ENCODE peak calls at places on chromosomes 6 and 20, in six cellular contexts. E, Z, V, P, O and W are unnamed samples.

GRCh38 chr20:32966382-32966781 is 37.9 kb downstream of the SUN5 start:
- DNase-seq in E (no peak), Z (no peak), V (no peak), P (peak), O (no peak), W (no peak)

GRCh38 chr20:32018269-32019155 is 8.3 kb downstream of the CCM2L start:
- DNase-seq in E (peak), Z (peak), V (peak), P (no peak), O (no peak), W (no peak)

GRCh38 chr6:56399672-56400263 is 152.4 kb upstream of the COL21A1 start:
- DNase-seq in E (no peak), Z (no peak), V (no peak), P (no peak), O (no peak), W (no peak)

GRCh38 chr6:74519172-74519571 is 686.7 kb downstream of the COL12A1 start:
- DNase-seq in E (no peak), Z (no peak), V (no peak), P (no peak), O (peak), W (peak)

GRCh38 chr6:25056130-25056529 is 120.4 kb upstream of the RIPOR2 start:
- DNase-seq in E (no peak), Z (no peak), V (no peak), P (no peak), O (no peak), W (no peak)

GRCh38 chr6:42619963-42620362 is 56.1 kb downstream of the UBR2 start:
- DNase-seq in E (no peak), Z (no peak), V (no peak), P (no peak), O (no peak), W (no peak)

GRCh38 chr20:45853484-45853883 is 3.7 kb downstream of the ACOT8 start:
- DNase-seq in E (no peak), Z (no peak), V (peak), P (no peak), O (no peak), W (no peak)

GRCh38 chr6:90294614-90294988 is 2.0 kb downstream of the BACH2 start:
- DNase-seq in E (no peak), Z (no peak), V (no peak), P (no peak), O (no peak), W (no peak)

GRCh38 chr20:52031206-52031573 is 160.4 kb downstream of the ZFP64 start:
- DNase-seq in E (no peak), Z (no peak), V (no peak), P (no peak), O (peak), W (peak)

GRCh38 chr6:108903796-108904195 is 55.6 kb downstream of the ARMC2 start:
- DNase-seq in E (no peak), Z (no peak), V (no peak), P (no peak), O (no peak), W (no peak)

GRCh38 chr20:44582321-44583025 is at the start of gene PKIG:
- DNase-seq in E (no peak), Z (peak), V (no peak), P (peak), O (peak), W (peak)

DNA sequence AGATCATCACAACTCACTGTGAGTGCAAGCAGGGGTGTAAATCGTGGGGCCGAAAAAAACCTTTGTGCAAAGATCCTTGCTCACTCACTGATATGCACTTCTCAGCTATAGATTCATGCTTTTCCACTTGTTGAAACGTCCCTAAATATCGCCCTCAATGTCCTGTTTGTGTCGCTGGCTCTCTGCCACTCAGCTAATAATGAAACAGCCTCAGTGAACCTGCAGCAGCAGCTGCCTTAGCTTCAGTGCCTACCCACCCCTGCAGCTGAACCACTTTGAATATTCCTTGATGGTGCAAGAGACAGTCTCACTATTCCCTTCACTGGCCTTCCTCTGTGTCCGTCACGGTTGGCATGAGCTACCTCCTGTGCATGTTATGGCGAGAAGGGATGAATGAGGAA is 128.9 kb upstream of the NAA20 start:
- DNase-seq in E (no peak), Z (no peak), V (no peak), P (peak), O (no peak), W (no peak)
- H3K4me3 ChIP-seq in E (no peak), Z (peak), V (no peak), P (no peak), O (no peak), W (no peak)

DNA sequence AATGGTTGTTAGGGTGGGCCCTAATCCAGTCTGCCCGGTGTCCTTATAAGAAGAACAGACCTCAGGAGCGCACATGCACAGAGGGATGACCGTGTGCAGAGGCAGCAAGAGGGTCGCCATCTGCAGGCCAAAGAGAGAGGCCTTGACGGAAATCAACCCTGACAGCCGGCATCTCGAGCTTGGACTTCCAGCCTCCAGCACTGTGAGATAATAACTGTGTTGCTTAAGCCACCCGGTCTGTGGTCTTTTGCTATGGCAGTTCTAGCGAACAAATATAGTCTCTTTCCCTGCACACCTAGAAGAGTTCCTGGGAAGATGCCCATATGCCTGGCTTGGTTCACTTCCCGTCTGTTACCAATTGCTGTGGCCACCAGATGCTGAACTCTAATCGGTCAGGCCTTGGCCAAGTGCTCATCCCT is 35.3 kb upstream of the PTGIS start:
- DNase-seq in E (no peak), Z (peak), V (no peak), P (no peak), O (peak), W (no peak)
- TF ChIP-seq CTCF in E (no peak), Z (peak), V (peak), P (no peak), O (peak), W (peak)

GRCh38 chr6:37257320-37257633 is 295 bp upstream of the TBC1D22B start:
- DNase-seq in E (no peak), Z (no peak), V (no peak), P (no peak), O (no peak), W (no peak)

GRCh38 chr6:37258405-37258704 is 411 bp upstream of the TMEM217 start:
- DNase-seq in E (no peak), Z (no peak), V (no peak), P (no peak), O (no peak), W (no peak)

GRCh38 chr6:37258716-37259115 is 772 bp upstream of the TMEM217 start:
- DNase-seq in E (no peak), Z (no peak), V (no peak), P (no peak), O (no peak), W (no peak)

GRCh38 chr6:37256692-37257319 is 766 bp upstream of the TBC1D22B start:
- DNase-seq in E (no peak), Z (no peak), V (no peak), P (no peak), O (peak), W (no peak)

DNA sequence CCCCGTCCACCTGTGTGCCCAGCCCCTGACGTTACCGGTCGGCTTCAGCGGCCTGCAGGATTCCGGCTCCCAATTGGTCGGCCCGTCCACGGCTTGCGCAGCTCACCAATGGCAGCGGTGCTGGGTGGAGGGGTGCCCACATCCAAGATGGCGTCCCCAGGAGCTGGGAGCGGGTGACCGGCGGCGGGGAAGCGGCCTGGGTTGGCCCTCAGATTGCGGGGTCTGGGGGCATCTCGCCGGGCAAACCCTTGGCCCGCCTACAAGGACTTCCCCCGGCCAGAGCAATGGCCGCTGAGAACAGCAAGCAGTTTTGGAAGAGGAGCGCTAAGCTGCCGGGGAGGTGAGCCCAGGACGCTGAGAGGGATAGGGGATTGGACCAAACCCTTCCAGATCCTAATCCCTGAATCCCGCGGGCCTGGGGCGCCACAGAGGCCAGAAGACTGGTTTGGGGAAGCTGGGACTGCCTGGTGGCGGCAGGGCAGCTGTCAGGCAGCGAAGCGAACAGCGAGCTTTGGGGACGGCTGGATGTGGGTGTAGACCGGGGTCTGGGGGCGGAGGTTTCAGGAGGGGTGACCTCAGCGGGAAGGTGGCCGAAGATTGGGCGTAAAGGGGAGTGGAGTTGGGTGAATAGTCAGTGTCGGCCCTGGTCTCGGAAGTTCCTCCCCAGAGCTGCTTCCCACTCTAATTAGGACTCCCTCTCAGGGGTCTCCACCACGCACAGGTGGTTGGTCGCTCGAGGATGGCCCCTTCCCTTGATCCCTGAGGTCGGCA is at the start of the genes TBC1D22B and TMEM217:
- DNase-seq in E (peak), Z (peak), V (peak), P (peak), O (peak), W (peak)
- H3K4me3 ChIP-seq in E (peak), Z (peak), V (peak), P (peak), O (peak), W (peak)

DNA sequence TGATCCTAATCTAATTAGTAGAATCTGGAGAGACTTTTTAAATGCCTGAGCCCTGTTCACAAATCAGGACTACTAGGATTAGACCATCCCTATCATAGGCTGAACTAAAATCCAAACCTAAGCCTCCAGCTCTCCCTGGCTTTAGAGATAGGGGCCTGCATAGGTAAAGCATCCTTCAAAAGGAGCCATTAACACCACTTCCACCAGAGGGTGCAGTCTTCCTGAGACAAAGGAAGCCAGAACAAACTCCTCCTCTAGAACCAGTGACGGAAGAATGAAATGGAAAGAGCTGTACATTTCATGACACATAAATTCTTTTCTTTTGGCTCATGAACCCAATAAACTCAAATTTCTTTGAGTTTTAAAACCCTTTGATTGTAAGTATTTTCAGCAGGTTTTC is 291.2 kb upstream of the ADGRB3 start:
- DNase-seq in E (no peak), Z (no peak), V (peak), P (no peak), O (no peak), W (no peak)
- TF ChIP-seq CTCF in E (peak), Z (no peak), V (no peak), P (no peak), O (no peak), W (no peak)

GRCh38 chr6:50849016-50849748 is 30.5 kb downstream of the TFAP2B start:
- DNase-seq in E (no peak), Z (no peak), V (peak), P (no peak), O (no peak), W (no peak)

GRCh38 chr6:50849781-50850180 is 31.1 kb downstream of the TFAP2B start:
- DNase-seq in E (no peak), Z (no peak), V (no peak), P (no peak), O (no peak), W (no peak)

GRCh38 chr6:50851269-50851847 is 32.7 kb downstream of the TFAP2B start:
- DNase-seq in E (no peak), Z (no peak), V (no peak), P (no peak), O (no peak), W (no peak)

GRCh38 chr6:50850860-50851259 is 32.2 kb downstream of the TFAP2B start:
- DNase-seq in E (no peak), Z (no peak), V (no peak), P (no peak), O (no peak), W (no peak)

GRCh38 chr6:50850223-50850751 is 31.6 kb downstream of the TFAP2B start:
- DNase-seq in E (no peak), Z (no peak), V (peak), P (no peak), O (no peak), W (no peak)
- H3K4me3 ChIP-seq in E (peak), Z (no peak), V (peak), P (peak), O (no peak), W (no peak)

DNA sequence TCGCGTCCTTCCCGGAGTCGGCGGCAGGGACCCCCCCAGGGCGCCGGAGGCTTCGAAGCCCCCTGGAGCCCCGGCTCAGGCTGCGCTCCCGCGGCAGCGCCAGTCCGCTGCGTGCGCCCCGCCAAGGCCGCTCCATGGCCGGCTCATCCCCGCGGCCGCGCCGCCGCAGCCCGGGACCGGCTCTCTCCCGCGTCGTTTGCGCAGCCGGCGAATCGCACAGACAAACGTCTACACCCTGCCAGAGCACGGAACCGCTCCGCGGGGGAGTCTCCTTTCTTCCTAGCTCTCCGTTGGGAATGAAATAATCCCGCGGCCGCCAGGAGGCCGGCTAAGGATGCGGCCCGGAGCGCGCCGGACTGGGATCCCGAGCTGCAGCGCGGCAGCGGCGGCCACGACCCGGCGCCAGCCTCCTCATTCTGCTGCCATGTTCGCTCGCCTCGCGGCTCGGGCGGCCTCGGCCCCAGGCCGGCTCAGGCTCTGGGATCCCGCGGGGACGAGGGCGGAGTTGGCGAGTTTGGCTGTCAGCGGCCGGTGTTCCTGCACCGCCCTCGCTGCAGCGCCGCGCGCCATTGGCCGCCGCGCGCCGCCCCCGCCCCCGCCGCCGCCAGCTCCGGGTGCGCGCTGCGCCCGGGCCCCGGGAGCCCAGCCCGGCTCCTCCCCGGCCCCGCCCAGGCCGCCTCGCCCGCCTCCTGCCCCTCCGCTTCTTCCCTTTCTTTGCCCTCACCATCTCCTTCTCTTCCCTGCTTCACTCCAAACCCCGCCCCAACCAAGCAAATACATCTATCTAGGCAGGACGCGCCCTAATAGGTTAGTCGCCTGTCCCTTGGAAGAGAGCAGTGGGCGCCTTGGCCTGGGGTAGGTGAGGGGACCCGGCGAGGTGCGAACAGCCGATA is at the start of gene GFOD1:
- DNase-seq in E (peak), Z (peak), V (peak), P (peak), O (peak), W (peak)
- TF ChIP-seq CTCF in E (no peak), Z (no peak), V (no peak), P (no peak), O (peak), W (peak)